ENCODE peak calls at places on chromosomes 16 and 17, in eight cellular contexts. One of them, this sample, is unnamed. For H3K4me1, the result is how much of the 10 kb centered on the place peaks cover.

GRCh38 chr17:73156887-73157870 is 7.6 kb upstream of the SSTR2 start:
- DNase-seq in left lung: no peak
- DNase-seq in adrenal gland: no peak
- DNase-seq in tibial artery: no peak
- DNase-seq in effector memory CD4-positive, alpha-beta T cell: no peak
- DNase-seq in neuronal stem cell: no peak
- DNase-seq in psoas muscle: no peak
- DNase-seq in lower lobe of right lung: no peak
- DNase-seq in this sample: no peak

GRCh38 chr17:82788206-82789001 is 36.5 kb downstream of the TBCD start:
- DNase-seq in left lung: no peak
- DNase-seq in adrenal gland: no peak
- DNase-seq in tibial artery: no peak
- DNase-seq in effector memory CD4-positive, alpha-beta T cell: no peak
- DNase-seq in neuronal stem cell: no peak
- DNase-seq in psoas muscle: no peak
- DNase-seq in lower lobe of right lung: no peak
- DNase-seq in this sample: no peak

GRCh38 chr17:3964203-3965122 is at the start of gene ATP2A3:
- DNase-seq in left lung: no peak
- DNase-seq in adrenal gland: no peak
- DNase-seq in tibial artery: no peak
- DNase-seq in effector memory CD4-positive, alpha-beta T cell: peak
- DNase-seq in neuronal stem cell: no peak
- DNase-seq in psoas muscle: no peak
- DNase-seq in lower lobe of right lung: peak
- DNase-seq in this sample: peak

GRCh38 chr16:54985668-54986067 is 55.0 kb downstream of the IRX5 start:
- DNase-seq in left lung: no peak
- DNase-seq in adrenal gland: no peak
- DNase-seq in tibial artery: no peak
- DNase-seq in effector memory CD4-positive, alpha-beta T cell: no peak
- DNase-seq in neuronal stem cell: no peak
- DNase-seq in psoas muscle: no peak
- DNase-seq in lower lobe of right lung: no peak
- DNase-seq in this sample: no peak

GRCh38 chr17:64420143-64420670 is 28.7 kb upstream of the MILR1 start:
- DNase-seq in left lung: no peak
- DNase-seq in adrenal gland: peak
- DNase-seq in tibial artery: no peak
- DNase-seq in effector memory CD4-positive, alpha-beta T cell: no peak
- DNase-seq in neuronal stem cell: peak
- DNase-seq in psoas muscle: no peak
- DNase-seq in lower lobe of right lung: no peak
- DNase-seq in this sample: no peak

GRCh38 chr17:80616705-80617104 is 72.1 kb downstream of the RPTOR start:
- DNase-seq in left lung: no peak
- DNase-seq in adrenal gland: no peak
- DNase-seq in tibial artery: no peak
- DNase-seq in effector memory CD4-positive, alpha-beta T cell: no peak
- DNase-seq in neuronal stem cell: no peak
- DNase-seq in psoas muscle: no peak
- DNase-seq in lower lobe of right lung: no peak
- DNase-seq in this sample: no peak

GRCh38 chr17:74116087-74116717 is 87.3 kb upstream of the RPL38 start:
- DNase-seq in left lung: no peak
- DNase-seq in adrenal gland: no peak
- DNase-seq in tibial artery: no peak
- DNase-seq in effector memory CD4-positive, alpha-beta T cell: no peak
- DNase-seq in neuronal stem cell: no peak
- DNase-seq in psoas muscle: no peak
- DNase-seq in lower lobe of right lung: no peak
- DNase-seq in this sample: no peak

GRCh38 chr16:70418993-70419318 is 19.9 kb downstream of the ST3GAL2 start:
- DNase-seq in left lung: no peak
- DNase-seq in adrenal gland: no peak
- DNase-seq in tibial artery: no peak
- DNase-seq in effector memory CD4-positive, alpha-beta T cell: no peak
- DNase-seq in neuronal stem cell: no peak
- DNase-seq in psoas muscle: no peak
- DNase-seq in lower lobe of right lung: no peak
- DNase-seq in this sample: no peak

GRCh38 chr17:48335858-48336500 is 94.0 kb downstream of the SKAP1 start:
- DNase-seq in left lung: no peak
- DNase-seq in adrenal gland: no peak
- DNase-seq in tibial artery: no peak
- DNase-seq in effector memory CD4-positive, alpha-beta T cell: no peak
- DNase-seq in neuronal stem cell: peak
- DNase-seq in psoas muscle: no peak
- DNase-seq in lower lobe of right lung: no peak
- DNase-seq in this sample: no peak

GRCh38 chr16:54424043-54424451 is 137.5 kb upstream of the IRX3 start:
- DNase-seq in left lung: no peak
- DNase-seq in adrenal gland: no peak
- DNase-seq in tibial artery: no peak
- DNase-seq in effector memory CD4-positive, alpha-beta T cell: no peak
- DNase-seq in neuronal stem cell: no peak
- DNase-seq in psoas muscle: no peak
- DNase-seq in lower lobe of right lung: no peak
- DNase-seq in this sample: no peak

GRCh38 chr16:85164838-85165516 is 52.7 kb upstream of the CIBAR2 start:
- DNase-seq in left lung: no peak
- DNase-seq in adrenal gland: peak
- DNase-seq in tibial artery: peak
- DNase-seq in effector memory CD4-positive, alpha-beta T cell: no peak
- DNase-seq in neuronal stem cell: no peak
- DNase-seq in psoas muscle: peak
- DNase-seq in lower lobe of right lung: no peak
- DNase-seq in this sample: peak

GRCh38 chr17:1374426-1375177 is 25.4 kb downstream of the YWHAE start:
- DNase-seq in left lung: no peak
- DNase-seq in adrenal gland: no peak
- DNase-seq in tibial artery: no peak
- DNase-seq in effector memory CD4-positive, alpha-beta T cell: no peak
- DNase-seq in neuronal stem cell: no peak
- DNase-seq in psoas muscle: no peak
- DNase-seq in lower lobe of right lung: no peak
- DNase-seq in this sample: no peak

GRCh38 chr17:67365762-67366192 is 600 bp downstream of the PSMD12 start:
- DNase-seq in left lung: no peak
- DNase-seq in adrenal gland: peak
- DNase-seq in tibial artery: no peak
- DNase-seq in effector memory CD4-positive, alpha-beta T cell: no peak
- DNase-seq in neuronal stem cell: no peak
- DNase-seq in psoas muscle: no peak
- DNase-seq in lower lobe of right lung: no peak
- DNase-seq in this sample: no peak

GRCh38 chr17:12631076-12631475 is 34.6 kb upstream of the MYOCD start:
- DNase-seq in left lung: no peak
- DNase-seq in adrenal gland: no peak
- DNase-seq in tibial artery: no peak
- DNase-seq in effector memory CD4-positive, alpha-beta T cell: no peak
- DNase-seq in neuronal stem cell: no peak
- DNase-seq in psoas muscle: no peak
- DNase-seq in lower lobe of right lung: no peak
- DNase-seq in this sample: no peak

GRCh38 chr17:17723354-17724261 is 42.4 kb downstream of the RAI1 start:
- DNase-seq in left lung: no peak
- DNase-seq in adrenal gland: peak
- DNase-seq in tibial artery: no peak
- DNase-seq in effector memory CD4-positive, alpha-beta T cell: no peak
- DNase-seq in neuronal stem cell: no peak
- DNase-seq in psoas muscle: no peak
- DNase-seq in lower lobe of right lung: no peak
- DNase-seq in this sample: peak

DNA sequence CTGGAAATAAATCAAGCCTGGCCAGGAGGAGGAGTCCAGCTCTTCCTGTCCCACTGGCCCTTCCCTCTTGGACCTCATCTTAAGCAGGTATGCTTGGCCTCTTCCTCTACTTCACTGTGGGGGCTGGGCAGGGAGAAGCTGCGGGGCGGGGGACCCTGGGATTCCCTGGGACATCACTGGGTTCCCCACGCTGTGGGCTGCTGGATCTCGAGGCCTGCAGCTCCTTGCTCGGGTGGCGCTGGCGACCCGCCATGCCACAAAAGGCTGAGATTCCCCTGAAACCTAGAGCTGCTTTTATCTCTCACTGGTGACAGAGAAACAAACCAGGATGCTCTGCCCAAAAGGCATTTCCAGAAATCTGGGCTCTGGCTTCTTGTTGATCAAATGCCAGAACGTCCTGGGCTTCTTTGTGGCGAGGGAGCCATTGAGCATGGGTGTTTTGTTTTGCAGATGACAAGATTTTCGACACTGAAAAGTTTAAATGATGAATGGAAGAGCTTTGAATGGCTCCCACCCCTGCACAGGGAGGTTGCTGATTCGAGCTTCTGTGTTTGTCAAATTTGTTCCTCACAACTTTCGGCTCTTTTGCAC is 8.6 kb upstream of the PGS1 start:
- DNase-seq in left lung: no peak
- DNase-seq in adrenal gland: no peak
- DNase-seq in tibial artery: no peak
- DNase-seq in effector memory CD4-positive, alpha-beta T cell: no peak
- DNase-seq in neuronal stem cell: no peak
- DNase-seq in psoas muscle: no peak
- DNase-seq in lower lobe of right lung: no peak
- DNase-seq in this sample: no peak
- H3K4me1 ChIP-seq in left lung: under half
- H3K4me1 ChIP-seq in adrenal gland: under half
- H3K4me1 ChIP-seq in tibial artery: under half
- H3K4me1 ChIP-seq in effector memory CD4-positive, alpha-beta T cell: under half
- H3K4me1 ChIP-seq in neuronal stem cell: half or more
- H3K4me1 ChIP-seq in psoas muscle: under half
- H3K4me1 ChIP-seq in lower lobe of right lung: under half
- H3K4me1 ChIP-seq in this sample: under half

GRCh38 chr17:61396586-61397085 is 3.0 kb upstream of the TBX2 start:
- DNase-seq in left lung: no peak
- DNase-seq in adrenal gland: no peak
- DNase-seq in tibial artery: no peak
- DNase-seq in effector memory CD4-positive, alpha-beta T cell: no peak
- DNase-seq in neuronal stem cell: no peak
- DNase-seq in psoas muscle: no peak
- DNase-seq in lower lobe of right lung: peak
- DNase-seq in this sample: peak
- H3K4me3 ChIP-seq in left lung: peak
- H3K4me3 ChIP-seq in adrenal gland: peak
- H3K4me3 ChIP-seq in tibial artery: peak
- H3K4me3 ChIP-seq in effector memory CD4-positive, alpha-beta T cell: no peak
- H3K4me3 ChIP-seq in neuronal stem cell: peak
- H3K4me3 ChIP-seq in psoas muscle: peak
- H3K4me3 ChIP-seq in lower lobe of right lung: peak
- H3K4me3 ChIP-seq in this sample: peak

GRCh38 chr17:55289978-55290377 is 25.2 kb downstream of the HLF start:
- DNase-seq in left lung: no peak
- DNase-seq in adrenal gland: no peak
- DNase-seq in tibial artery: no peak
- DNase-seq in effector memory CD4-positive, alpha-beta T cell: no peak
- DNase-seq in neuronal stem cell: no peak
- DNase-seq in psoas muscle: no peak
- DNase-seq in lower lobe of right lung: no peak
- DNase-seq in this sample: no peak

GRCh38 chr17:55286681-55287589 is 22.2 kb downstream of the HLF start:
- DNase-seq in left lung: no peak
- DNase-seq in adrenal gland: peak
- DNase-seq in tibial artery: no peak
- DNase-seq in effector memory CD4-positive, alpha-beta T cell: no peak
- DNase-seq in neuronal stem cell: no peak
- DNase-seq in psoas muscle: no peak
- DNase-seq in lower lobe of right lung: no peak
- DNase-seq in this sample: peak

GRCh38 chr17:55288356-55289105 is 23.8 kb downstream of the HLF start:
- DNase-seq in left lung: no peak
- DNase-seq in adrenal gland: no peak
- DNase-seq in tibial artery: no peak
- DNase-seq in effector memory CD4-positive, alpha-beta T cell: no peak
- DNase-seq in neuronal stem cell: no peak
- DNase-seq in psoas muscle: no peak
- DNase-seq in lower lobe of right lung: no peak
- DNase-seq in this sample: no peak

GRCh38 chr17:55290721-55291507 is 26.2 kb downstream of the HLF start:
- DNase-seq in left lung: no peak
- DNase-seq in adrenal gland: no peak
- DNase-seq in tibial artery: no peak
- DNase-seq in effector memory CD4-positive, alpha-beta T cell: no peak
- DNase-seq in neuronal stem cell: no peak
- DNase-seq in psoas muscle: no peak
- DNase-seq in lower lobe of right lung: no peak
- DNase-seq in this sample: no peak

DNA sequence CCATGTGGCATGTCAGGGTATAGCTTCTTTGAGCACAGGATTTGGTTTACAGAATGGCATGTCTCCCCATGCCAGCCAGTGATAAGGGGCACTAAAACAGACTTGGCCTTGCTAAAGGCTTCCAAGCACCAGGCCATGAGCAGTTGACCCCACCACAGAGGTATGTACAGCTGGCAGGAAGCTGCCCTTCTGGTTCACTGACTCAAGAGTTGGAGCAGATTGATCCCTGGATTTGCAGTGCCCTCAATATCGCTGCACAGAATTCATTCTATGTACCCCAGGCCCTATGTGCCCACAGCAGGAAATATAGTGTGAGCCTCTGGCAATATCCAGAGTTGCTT is 24.3 kb downstream of the HLF start:
- DNase-seq in left lung: no peak
- DNase-seq in adrenal gland: no peak
- DNase-seq in tibial artery: no peak
- DNase-seq in effector memory CD4-positive, alpha-beta T cell: no peak
- DNase-seq in neuronal stem cell: no peak
- DNase-seq in psoas muscle: no peak
- DNase-seq in lower lobe of right lung: no peak
- DNase-seq in this sample: no peak
- H3K4me1 ChIP-seq in left lung: under half
- H3K4me1 ChIP-seq in adrenal gland: under half
- H3K4me1 ChIP-seq in tibial artery: under half
- H3K4me1 ChIP-seq in effector memory CD4-positive, alpha-beta T cell: under half
- H3K4me1 ChIP-seq in neuronal stem cell: under half
- H3K4me1 ChIP-seq in psoas muscle: under half
- H3K4me1 ChIP-seq in lower lobe of right lung: under half
- H3K4me1 ChIP-seq in this sample: under half

GRCh38 chr17:7703584-7704574 is 1.1 kb upstream of the EFNB3 start:
- DNase-seq in left lung: no peak
- DNase-seq in adrenal gland: peak
- DNase-seq in tibial artery: no peak
- DNase-seq in effector memory CD4-positive, alpha-beta T cell: no peak
- DNase-seq in neuronal stem cell: peak
- DNase-seq in psoas muscle: no peak
- DNase-seq in lower lobe of right lung: peak
- DNase-seq in this sample: peak
- H3K4me3 ChIP-seq in left lung: no peak
- H3K4me3 ChIP-seq in adrenal gland: no peak
- H3K4me3 ChIP-seq in tibial artery: no peak
- H3K4me3 ChIP-seq in effector memory CD4-positive, alpha-beta T cell: no peak
- H3K4me3 ChIP-seq in neuronal stem cell: peak
- H3K4me3 ChIP-seq in psoas muscle: no peak
- H3K4me3 ChIP-seq in lower lobe of right lung: no peak
- H3K4me3 ChIP-seq in this sample: peak

GRCh38 chr17:39193346-39193745 is 4.1 kb downstream of the CACNB1 start:
- DNase-seq in left lung: no peak
- DNase-seq in adrenal gland: no peak
- DNase-seq in tibial artery: no peak
- DNase-seq in effector memory CD4-positive, alpha-beta T cell: no peak
- DNase-seq in neuronal stem cell: no peak
- DNase-seq in psoas muscle: peak
- DNase-seq in lower lobe of right lung: no peak
- DNase-seq in this sample: peak
- H3K4me1 ChIP-seq in left lung: under half
- H3K4me1 ChIP-seq in adrenal gland: under half
- H3K4me1 ChIP-seq in tibial artery: under half
- H3K4me1 ChIP-seq in effector memory CD4-positive, alpha-beta T cell: under half
- H3K4me1 ChIP-seq in neuronal stem cell: under half
- H3K4me1 ChIP-seq in psoas muscle: under half
- H3K4me1 ChIP-seq in lower lobe of right lung: under half
- H3K4me1 ChIP-seq in this sample: under half

GRCh38 chr17:45782889-45783592 is 1.1 kb upstream of the CRHR1 start:
- DNase-seq in left lung: no peak
- DNase-seq in adrenal gland: peak
- DNase-seq in tibial artery: no peak
- DNase-seq in effector memory CD4-positive, alpha-beta T cell: no peak
- DNase-seq in neuronal stem cell: peak
- DNase-seq in psoas muscle: peak
- DNase-seq in lower lobe of right lung: no peak
- DNase-seq in this sample: peak
- H3K4me3 ChIP-seq in left lung: peak
- H3K4me3 ChIP-seq in adrenal gland: peak
- H3K4me3 ChIP-seq in tibial artery: peak
- H3K4me3 ChIP-seq in effector memory CD4-positive, alpha-beta T cell: peak
- H3K4me3 ChIP-seq in neuronal stem cell: peak
- H3K4me3 ChIP-seq in psoas muscle: peak
- H3K4me3 ChIP-seq in lower lobe of right lung: peak
- H3K4me3 ChIP-seq in this sample: no peak

This sample was measured in right cardiac atrium.